ENCODE peak calls at places on chromosomes 3 and 15, in four cellular contexts. X is nephron progenitor cell, W is heart right ventricle, E is activated B cell treated with CpG ODN at 0.5 μM for 24 hours. O is an unnamed sample.

GRCh38 chr3:12750223-12750622 is 8.8 kb downstream of the TMEM40 start:
- DNase-seq in X (no peak), W (peak; percentile 45), E (no peak), O (no peak)

GRCh38 chr3:177102526-177102925 is 94.8 kb downstream of the TBL1XR1 start:
- DNase-seq in X (no peak), W (no peak), E (no peak), O (no peak)

GRCh38 chr3:41304603-41305002 is 105.3 kb downstream of the CTNNB1 start:
- DNase-seq in X (no peak), W (no peak), E (no peak), O (no peak)

GRCh38 chr3:126554560-126555525 is 3.9 kb downstream of the C3orf22 start:
- DNase-seq in X (no peak), W (no peak), E (peak; percentile 6), O (peak; percentile 7)

GRCh38 chr15:80152896-80153876 is at the start of gene FAH:
- DNase-seq in X (peak; percentile 24), W (no peak), E (peak; percentile 64), O (peak; percentile 47)

GRCh38 chr3:159796744-159797143 is 191.9 kb upstream of the IL12A start:
- DNase-seq in X (no peak), W (no peak), E (no peak), O (no peak)

GRCh38 chr15:62491642-62492041 is 326.6 kb upstream of the C2CD4B start:
- DNase-seq in X (no peak), W (no peak), E (no peak), O (no peak)

GRCh38 chr3:34008191-34008590 is 209.8 kb downstream of the PDCD6IP start:
- DNase-seq in X (peak; percentile 20), W (no peak), E (no peak), O (no peak)

GRCh38 chr3:128505771-128506170 is 12.8 kb upstream of the GATA2 start:
- DNase-seq in X (no peak), W (no peak), E (no peak), O (no peak)

GRCh38 chr15:40879609-40880008 is 5.6 kb upstream of the RHOV start:
- DNase-seq in X (no peak), W (no peak), E (no peak), O (no peak)

GRCh38 chr15:40693904-40694705 is 869 bp upstream of the RAD51 start:
- DNase-seq in X (peak; percentile 21), W (no peak), E (no peak), O (no peak)

GRCh38 chr15:29765898-29766537 is 56.2 kb downstream of the TJP1 start:
- DNase-seq in X (no peak), W (peak; percentile 30), E (no peak), O (no peak)

GRCh38 chr3:31572605-31573459 is 40.1 kb downstream of the STT3B start:
- DNase-seq in X (no peak), W (no peak), E (no peak), O (no peak)

GRCh38 chr3:127888564-127889107 is 26.4 kb upstream of the KBTBD12 start:
- DNase-seq in X (no peak), W (no peak), E (no peak), O (no peak)

GRCh38 chr3:72964633-72965032 is 32.0 kb upstream of the PPP4R2 start:
- DNase-seq in X (no peak), W (no peak), E (no peak), O (no peak)

GRCh38 chr3:70916375-70917055 is 604.1 kb upstream of the MDFIC2 start:
- DNase-seq in X (no peak), W (no peak), E (no peak), O (no peak)

GRCh38 chr3:184778426-184779332 is 33.3 kb upstream of the VPS8 start:
- DNase-seq in X (no peak), W (no peak), E (no peak), O (no peak)

GRCh38 chr3:168511428-168512014 is 415.8 kb upstream of the GOLIM4 start:
- DNase-seq in X (no peak), W (no peak), E (no peak), O (no peak)

GRCh38 chr3:111669926-111670630 is 74.9 kb upstream of the ZBED2 start:
- DNase-seq in X (no peak), W (no peak), E (no peak), O (no peak)

GRCh38 chr15:91150492-91151160 is 50.6 kb downstream of the SV2B start:
- DNase-seq in X (no peak), W (no peak), E (no peak), O (no peak)

GRCh38 chr3:192514754-192515660 is 212.3 kb downstream of the FGF12 start:
- DNase-seq in X (peak; percentile 80), W (peak; percentile 31), E (peak; percentile 17), O (no peak)

GRCh38 chr3:78978037-78978436 is 789.8 kb downstream of the ROBO1 start:
- DNase-seq in X (no peak), W (no peak), E (no peak), O (no peak)

GRCh38 chr15:68806220-68807105 is 14.2 kb downstream of the ANP32A start:
- DNase-seq in X (no peak), W (no peak), E (no peak), O (no peak)

GRCh38 chr15:90860942-90861675 is 7.3 kb upstream of the FURIN start:
- DNase-seq in X (no peak), W (no peak), E (no peak), O (no peak)

GRCh38 chr3:165895919-165896318 is 58.7 kb upstream of the BCHE start:
- DNase-seq in X (peak; percentile 73), W (no peak), E (no peak), O (no peak)

GRCh38 chr15:101275018-101275417 is 2.3 kb downstream of the SELENOS start:
- DNase-seq in X (no peak), W (no peak), E (no peak), O (no peak)

GRCh38 chr3:5787863-5788488 is 600.5 kb downstream of the EDEM1 start:
- DNase-seq in X (peak; percentile 29), W (no peak), E (no peak), O (no peak)

GRCh38 chr3:180762866-180763265 is 83.6 kb upstream of the CCDC39 start:
- DNase-seq in X (no peak), W (no peak), E (no peak), O (no peak)

GRCh38 chr3:107756649-107757048 is 233.9 kb downstream of the BBX start:
- DNase-seq in X (no peak), W (no peak), E (no peak), O (no peak)

GRCh38 chr3:16950845-16951244 is 66.1 kb downstream of the PLCL2 start:
- DNase-seq in X (no peak), W (no peak), E (no peak), O (no peak)

GRCh38 chr15:60793656-60794055 is 314.7 kb upstream of the ICE2 start:
- DNase-seq in X (no peak), W (no peak), E (no peak), O (no peak)

GRCh38 chr3:32143849-32144757 is 37.7 kb downstream of the GPD1L start:
- DNase-seq in X (peak; percentile 56), W (no peak), E (no peak), O (no peak)

DNA sequence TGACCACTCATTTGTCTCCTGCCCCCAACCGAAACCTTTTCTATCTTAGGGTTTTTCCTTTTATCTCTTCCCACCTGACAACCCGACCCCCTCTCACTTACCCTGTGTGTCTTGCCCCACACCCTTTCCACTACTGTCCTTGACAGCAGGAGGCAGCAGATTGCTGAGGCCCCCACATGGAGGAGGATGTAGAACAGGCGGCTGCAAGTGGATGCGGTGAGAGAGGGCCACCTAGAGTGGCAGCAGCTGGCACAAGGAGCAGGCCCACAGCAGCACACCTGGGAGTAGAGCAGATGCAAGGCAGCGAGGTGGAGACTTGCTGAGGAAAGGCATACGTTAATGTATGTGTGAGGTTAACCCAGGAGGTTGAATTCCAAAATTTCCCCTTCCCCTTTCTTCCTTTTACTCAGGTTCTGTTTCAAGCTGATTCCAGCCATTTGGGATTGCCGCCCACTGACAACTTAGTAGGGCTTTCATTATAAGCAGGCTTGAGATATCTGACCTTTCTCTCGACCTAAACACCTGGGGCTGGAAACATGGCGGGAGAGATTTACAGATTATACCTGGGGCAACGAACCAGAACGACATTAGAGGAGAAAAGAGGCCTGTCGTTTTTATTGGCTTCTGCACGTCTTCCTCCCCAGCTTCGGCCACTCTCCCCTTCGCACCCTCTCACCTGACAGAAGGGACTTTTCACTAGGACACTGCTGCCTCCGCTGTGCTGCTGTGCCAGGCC is 643 bp downstream of the SERINC4 start:
- DNase-seq in X (no peak), W (no peak), E (no peak), O (no peak)
- TF ChIP-seq CTCF in X (no peak), W (no peak), E (no peak), O (no peak)

GRCh38 chr15:66085128-66085527 is 168.4 kb downstream of the MEGF11 start:
- DNase-seq in X (no peak), W (no peak), E (no peak), O (no peak)
- TF ChIP-seq CTCF in X (peak; percentile 9), W (no peak), E (no peak), O (no peak)

GRCh38 chr3:49701388-49702077 is 12.2 kb downstream of the RNF123 start:
- DNase-seq in X (peak; percentile 43), W (no peak), E (no peak), O (no peak)

GRCh38 chr3:49702672-49703071 is 13.3 kb downstream of the RNF123 start:
- DNase-seq in X (no peak), W (no peak), E (no peak), O (no peak)

GRCh38 chr3:49699281-49699723 is 9.9 kb downstream of the RNF123 start:
- DNase-seq in X (no peak), W (no peak), E (no peak), O (no peak)

GRCh38 chr3:49700014-49700413 is 10.7 kb downstream of the RNF123 start:
- DNase-seq in X (no peak), W (no peak), E (no peak), O (no peak)

GRCh38 chr3:49700453-49701128 is 11.2 kb downstream of the RNF123 start:
- DNase-seq in X (no peak), W (no peak), E (no peak), O (no peak)
- TF ChIP-seq CTCF in X (no peak), W (no peak), E (no peak), O (no peak)

DNA sequence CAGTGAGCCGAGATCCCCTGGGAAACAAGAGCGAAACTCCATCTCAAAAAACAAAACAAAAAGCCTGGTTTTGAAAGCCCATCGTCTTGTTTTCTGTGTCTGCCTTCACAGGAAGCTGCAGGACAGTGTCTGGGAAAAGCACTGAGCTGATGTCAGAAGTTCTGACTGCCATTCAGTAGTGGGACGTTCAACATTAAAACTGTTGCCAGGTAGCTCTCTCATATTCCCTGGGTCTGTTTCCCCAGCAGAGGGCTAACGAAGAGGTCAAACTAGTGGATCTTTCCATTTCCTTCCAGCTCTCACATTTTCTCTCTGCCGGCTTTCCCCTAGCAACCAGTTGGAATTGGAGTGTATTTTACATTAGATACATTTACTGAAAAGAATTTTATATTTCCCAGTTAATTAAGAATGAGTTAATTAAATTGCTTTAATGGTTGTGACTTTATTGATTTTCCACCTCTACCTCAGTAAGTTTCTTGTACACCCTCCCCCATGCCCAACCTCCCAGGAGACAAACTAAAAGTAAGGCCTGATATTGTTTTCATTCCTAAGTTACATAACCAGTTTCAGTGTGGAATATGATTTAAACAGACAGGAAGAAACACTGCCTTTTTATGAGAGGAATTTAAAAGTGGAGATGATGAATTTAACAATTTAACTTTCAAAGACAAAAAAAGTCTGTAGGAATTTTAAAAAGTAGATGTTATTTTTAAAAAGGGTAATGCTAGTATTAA is 29.9 kb downstream of the RCN2 start:
- DNase-seq in X (no peak), W (no peak), E (no peak), O (no peak)
- TF ChIP-seq CTCF in X (no peak), W (no peak), E (no peak), O (no peak)

O was measured in natural killer cell.